ENCODE peak calls at places on chromosomes 12 and 14, in nine cellular contexts. One of them, this sample, is unnamed.

GRCh38 chr14:100888789-100889315 is 14.7 kb downstream of the RTL1 start:
- DNase-seq in fibroblast of mammary gland: no peak
- DNase-seq in mucosa of descending colon: peak
- DNase-seq in left ventricle myocardium inferior: no peak
- DNase-seq in CD8-positive, alpha-beta T cell: no peak
- DNase-seq in RWPE2: no peak
- DNase-seq in transverse colon: no peak
- DNase-seq in kidney epithelial cell: no peak
- DNase-seq in skeletal muscle cell: no peak
- DNase-seq in this sample: peak

GRCh38 chr12:89393551-89394121 is 41.3 kb upstream of the DUSP6 start:
- DNase-seq in transverse colon: no peak
- DNase-seq in left ventricle myocardium inferior: no peak
- DNase-seq in kidney epithelial cell: no peak
- DNase-seq in mucosa of descending colon: no peak
- DNase-seq in fibroblast of mammary gland: no peak
- DNase-seq in RWPE2: no peak
- DNase-seq in skeletal muscle cell: no peak
- DNase-seq in CD8-positive, alpha-beta T cell: no peak
- DNase-seq in this sample: peak

GRCh38 chr14:64704145-64704742 is at the start of gene PLEKHG3:
- DNase-seq in RWPE2: peak
- DNase-seq in mucosa of descending colon: peak
- DNase-seq in kidney epithelial cell: no peak
- DNase-seq in transverse colon: peak
- DNase-seq in fibroblast of mammary gland: peak
- DNase-seq in skeletal muscle cell: peak
- DNase-seq in left ventricle myocardium inferior: peak
- DNase-seq in CD8-positive, alpha-beta T cell: no peak
- DNase-seq in this sample: peak

GRCh38 chr12:22578328-22578727 is 34.0 kb upstream of the C2CD5 start:
- DNase-seq in skeletal muscle cell: no peak
- DNase-seq in fibroblast of mammary gland: no peak
- DNase-seq in transverse colon: no peak
- DNase-seq in kidney epithelial cell: no peak
- DNase-seq in CD8-positive, alpha-beta T cell: no peak
- DNase-seq in RWPE2: no peak
- DNase-seq in mucosa of descending colon: no peak
- DNase-seq in left ventricle myocardium inferior: no peak
- DNase-seq in this sample: no peak

GRCh38 chr14:68328509-68328908 is 464.4 kb downstream of the ZFP36L1 start:
- DNase-seq in RWPE2: no peak
- DNase-seq in mucosa of descending colon: no peak
- DNase-seq in transverse colon: no peak
- DNase-seq in fibroblast of mammary gland: no peak
- DNase-seq in CD8-positive, alpha-beta T cell: no peak
- DNase-seq in left ventricle myocardium inferior: no peak
- DNase-seq in skeletal muscle cell: no peak
- DNase-seq in kidney epithelial cell: no peak
- DNase-seq in this sample: no peak

GRCh38 chr14:90460136-90460535 is 63.3 kb downstream of the CALM1 start:
- DNase-seq in mucosa of descending colon: no peak
- DNase-seq in left ventricle myocardium inferior: no peak
- DNase-seq in kidney epithelial cell: no peak
- DNase-seq in transverse colon: no peak
- DNase-seq in RWPE2: no peak
- DNase-seq in CD8-positive, alpha-beta T cell: no peak
- DNase-seq in fibroblast of mammary gland: no peak
- DNase-seq in skeletal muscle cell: no peak
- DNase-seq in this sample: no peak

GRCh38 chr14:105145381-105146180 is 23.0 kb downstream of the JAG2 start:
- DNase-seq in CD8-positive, alpha-beta T cell: no peak
- DNase-seq in fibroblast of mammary gland: no peak
- DNase-seq in left ventricle myocardium inferior: no peak
- DNase-seq in mucosa of descending colon: no peak
- DNase-seq in RWPE2: peak
- DNase-seq in kidney epithelial cell: no peak
- DNase-seq in skeletal muscle cell: no peak
- DNase-seq in transverse colon: no peak
- DNase-seq in this sample: no peak

GRCh38 chr12:34292736-34293625 is 270.7 kb downstream of the ALG10 start:
- DNase-seq in kidney epithelial cell: no peak
- DNase-seq in skeletal muscle cell: no peak
- DNase-seq in left ventricle myocardium inferior: peak
- DNase-seq in fibroblast of mammary gland: no peak
- DNase-seq in transverse colon: peak
- DNase-seq in RWPE2: peak
- DNase-seq in mucosa of descending colon: no peak
- DNase-seq in CD8-positive, alpha-beta T cell: no peak
- DNase-seq in this sample: no peak

GRCh38 chr12:9237286-9237685 is 29.1 kb upstream of the PZP start:
- DNase-seq in skeletal muscle cell: no peak
- DNase-seq in RWPE2: no peak
- DNase-seq in fibroblast of mammary gland: no peak
- DNase-seq in transverse colon: no peak
- DNase-seq in left ventricle myocardium inferior: no peak
- DNase-seq in mucosa of descending colon: no peak
- DNase-seq in CD8-positive, alpha-beta T cell: no peak
- DNase-seq in kidney epithelial cell: no peak
- DNase-seq in this sample: no peak

GRCh38 chr12:92468358-92469020 is 234.3 kb upstream of the PLEKHG7 start:
- DNase-seq in skeletal muscle cell: no peak
- DNase-seq in transverse colon: no peak
- DNase-seq in kidney epithelial cell: no peak
- DNase-seq in RWPE2: no peak
- DNase-seq in fibroblast of mammary gland: no peak
- DNase-seq in CD8-positive, alpha-beta T cell: no peak
- DNase-seq in mucosa of descending colon: no peak
- DNase-seq in left ventricle myocardium inferior: no peak
- DNase-seq in this sample: no peak

GRCh38 chr14:35044939-35045797 is 904 bp upstream of the FAM177A1 start:
- DNase-seq in kidney epithelial cell: no peak
- DNase-seq in left ventricle myocardium inferior: no peak
- DNase-seq in transverse colon: no peak
- DNase-seq in mucosa of descending colon: no peak
- DNase-seq in fibroblast of mammary gland: peak
- DNase-seq in CD8-positive, alpha-beta T cell: no peak
- DNase-seq in skeletal muscle cell: no peak
- DNase-seq in RWPE2: no peak
- DNase-seq in this sample: peak

GRCh38 chr12:57027805-57028153 is 11.4 kb upstream of the TAC3 start:
- DNase-seq in left ventricle myocardium inferior: no peak
- DNase-seq in fibroblast of mammary gland: no peak
- DNase-seq in kidney epithelial cell: no peak
- DNase-seq in transverse colon: no peak
- DNase-seq in RWPE2: no peak
- DNase-seq in mucosa of descending colon: no peak
- DNase-seq in CD8-positive, alpha-beta T cell: no peak
- DNase-seq in skeletal muscle cell: no peak
- DNase-seq in this sample: no peak

GRCh38 chr12:3261782-3262359 is 184.7 kb downstream of the TSPAN9 start:
- DNase-seq in fibroblast of mammary gland: peak
- DNase-seq in transverse colon: no peak
- DNase-seq in left ventricle myocardium inferior: no peak
- DNase-seq in kidney epithelial cell: no peak
- DNase-seq in mucosa of descending colon: no peak
- DNase-seq in skeletal muscle cell: no peak
- DNase-seq in CD8-positive, alpha-beta T cell: no peak
- DNase-seq in RWPE2: no peak
- DNase-seq in this sample: peak

GRCh38 chr14:91388551-91388975 is 29.1 kb downstream of the CCDC88C start:
- DNase-seq in RWPE2: no peak
- DNase-seq in left ventricle myocardium inferior: no peak
- DNase-seq in kidney epithelial cell: no peak
- DNase-seq in skeletal muscle cell: no peak
- DNase-seq in fibroblast of mammary gland: no peak
- DNase-seq in mucosa of descending colon: no peak
- DNase-seq in CD8-positive, alpha-beta T cell: no peak
- DNase-seq in transverse colon: peak
- DNase-seq in this sample: no peak

DNA sequence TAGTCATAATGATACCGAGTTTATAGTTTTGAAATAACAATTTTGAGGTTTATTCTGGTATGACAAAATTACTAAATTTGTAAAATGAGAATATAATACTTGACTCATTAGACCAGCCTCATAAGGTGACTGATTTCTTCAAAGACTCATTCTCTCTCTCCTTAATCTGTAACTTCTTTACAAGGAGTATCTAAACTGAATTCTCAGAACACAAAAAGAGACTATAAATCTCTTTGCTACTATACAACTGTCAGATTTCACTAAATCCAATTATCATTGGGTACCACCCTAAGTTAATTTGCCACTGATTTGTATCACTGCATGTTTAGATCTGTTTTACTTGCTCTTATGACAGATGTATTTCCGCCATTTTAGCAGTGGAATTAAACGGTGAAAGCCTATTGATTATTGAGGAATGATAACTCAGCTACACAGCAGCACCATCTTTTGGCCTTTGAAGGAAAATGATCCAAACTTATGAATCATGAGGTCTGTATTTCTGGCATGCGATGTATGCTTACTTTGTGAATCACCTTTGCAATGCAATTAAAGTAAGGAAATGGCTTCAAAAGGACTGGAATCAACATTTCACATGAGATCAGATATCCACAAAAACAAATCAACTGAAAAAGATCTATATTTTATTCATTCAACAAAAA is 161.2 kb downstream of the RERGL start:
- DNase-seq in left ventricle myocardium inferior: no peak
- DNase-seq in skeletal muscle cell: peak
- DNase-seq in fibroblast of mammary gland: peak
- DNase-seq in mucosa of descending colon: no peak
- DNase-seq in RWPE2: no peak
- DNase-seq in transverse colon: no peak
- DNase-seq in CD8-positive, alpha-beta T cell: no peak
- DNase-seq in kidney epithelial cell: peak
- DNase-seq in this sample: peak
- H3K4me3 ChIP-seq in left ventricle myocardium inferior: no peak
- H3K4me3 ChIP-seq in skeletal muscle cell: no peak
- H3K4me3 ChIP-seq in fibroblast of mammary gland: no peak
- H3K4me3 ChIP-seq in mucosa of descending colon: no peak
- H3K4me3 ChIP-seq in RWPE2: no peak
- H3K4me3 ChIP-seq in transverse colon: no peak
- H3K4me3 ChIP-seq in CD8-positive, alpha-beta T cell: no peak
- H3K4me3 ChIP-seq in kidney epithelial cell: no peak
- H3K4me3 ChIP-seq in this sample: no peak

DNA sequence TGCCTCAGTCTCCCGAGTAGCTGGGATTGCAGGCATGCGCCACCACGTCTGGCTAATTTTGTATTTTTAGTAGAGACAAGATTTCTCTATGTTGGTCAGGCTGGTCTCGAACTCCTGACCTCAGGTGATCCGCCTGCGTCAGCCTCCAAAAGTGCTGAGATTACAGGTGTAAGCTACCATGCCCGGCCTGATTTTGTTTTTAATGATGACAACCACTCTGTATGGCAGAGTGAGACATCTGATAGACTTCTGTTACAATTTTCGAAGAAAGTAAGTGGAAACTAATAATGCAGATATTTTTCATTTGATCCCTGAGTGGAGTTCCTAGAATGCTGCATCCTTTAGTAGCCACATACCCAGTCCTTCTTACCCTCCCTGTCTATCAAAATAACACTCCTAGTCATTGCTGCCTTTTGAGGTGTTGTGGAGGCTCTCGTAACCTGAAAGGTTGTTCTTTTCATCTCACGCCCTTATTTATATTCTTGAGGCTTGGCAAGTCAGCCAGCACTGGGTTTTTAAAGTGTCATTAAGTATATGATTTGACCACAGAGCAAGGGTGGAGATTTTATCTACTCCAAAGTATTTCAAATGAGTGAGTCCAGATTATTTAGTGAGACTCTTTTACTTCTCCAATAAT is 5.9 kb upstream of the EID3 start:
- DNase-seq in mucosa of descending colon: no peak
- DNase-seq in kidney epithelial cell: no peak
- DNase-seq in transverse colon: no peak
- DNase-seq in fibroblast of mammary gland: no peak
- DNase-seq in CD8-positive, alpha-beta T cell: no peak
- DNase-seq in skeletal muscle cell: no peak
- DNase-seq in left ventricle myocardium inferior: no peak
- DNase-seq in RWPE2: no peak
- DNase-seq in this sample: peak
- H3K4me3 ChIP-seq in mucosa of descending colon: no peak
- H3K4me3 ChIP-seq in kidney epithelial cell: no peak
- H3K4me3 ChIP-seq in transverse colon: no peak
- H3K4me3 ChIP-seq in fibroblast of mammary gland: no peak
- H3K4me3 ChIP-seq in CD8-positive, alpha-beta T cell: no peak
- H3K4me3 ChIP-seq in skeletal muscle cell: no peak
- H3K4me3 ChIP-seq in left ventricle myocardium inferior: no peak
- H3K4me3 ChIP-seq in RWPE2: no peak
- H3K4me3 ChIP-seq in this sample: no peak

GRCh38 chr12:51868821-51869489 is 18.9 kb upstream of the ANKRD33 start:
- DNase-seq in CD8-positive, alpha-beta T cell: no peak
- DNase-seq in mucosa of descending colon: no peak
- DNase-seq in transverse colon: no peak
- DNase-seq in RWPE2: no peak
- DNase-seq in left ventricle myocardium inferior: no peak
- DNase-seq in kidney epithelial cell: no peak
- DNase-seq in fibroblast of mammary gland: no peak
- DNase-seq in skeletal muscle cell: no peak
- DNase-seq in this sample: no peak
- H3K4me3 ChIP-seq in CD8-positive, alpha-beta T cell: peak
- H3K4me3 ChIP-seq in mucosa of descending colon: no peak
- H3K4me3 ChIP-seq in transverse colon: peak
- H3K4me3 ChIP-seq in RWPE2: no peak
- H3K4me3 ChIP-seq in left ventricle myocardium inferior: peak
- H3K4me3 ChIP-seq in kidney epithelial cell: peak
- H3K4me3 ChIP-seq in fibroblast of mammary gland: peak
- H3K4me3 ChIP-seq in skeletal muscle cell: peak
- H3K4me3 ChIP-seq in this sample: peak

DNA sequence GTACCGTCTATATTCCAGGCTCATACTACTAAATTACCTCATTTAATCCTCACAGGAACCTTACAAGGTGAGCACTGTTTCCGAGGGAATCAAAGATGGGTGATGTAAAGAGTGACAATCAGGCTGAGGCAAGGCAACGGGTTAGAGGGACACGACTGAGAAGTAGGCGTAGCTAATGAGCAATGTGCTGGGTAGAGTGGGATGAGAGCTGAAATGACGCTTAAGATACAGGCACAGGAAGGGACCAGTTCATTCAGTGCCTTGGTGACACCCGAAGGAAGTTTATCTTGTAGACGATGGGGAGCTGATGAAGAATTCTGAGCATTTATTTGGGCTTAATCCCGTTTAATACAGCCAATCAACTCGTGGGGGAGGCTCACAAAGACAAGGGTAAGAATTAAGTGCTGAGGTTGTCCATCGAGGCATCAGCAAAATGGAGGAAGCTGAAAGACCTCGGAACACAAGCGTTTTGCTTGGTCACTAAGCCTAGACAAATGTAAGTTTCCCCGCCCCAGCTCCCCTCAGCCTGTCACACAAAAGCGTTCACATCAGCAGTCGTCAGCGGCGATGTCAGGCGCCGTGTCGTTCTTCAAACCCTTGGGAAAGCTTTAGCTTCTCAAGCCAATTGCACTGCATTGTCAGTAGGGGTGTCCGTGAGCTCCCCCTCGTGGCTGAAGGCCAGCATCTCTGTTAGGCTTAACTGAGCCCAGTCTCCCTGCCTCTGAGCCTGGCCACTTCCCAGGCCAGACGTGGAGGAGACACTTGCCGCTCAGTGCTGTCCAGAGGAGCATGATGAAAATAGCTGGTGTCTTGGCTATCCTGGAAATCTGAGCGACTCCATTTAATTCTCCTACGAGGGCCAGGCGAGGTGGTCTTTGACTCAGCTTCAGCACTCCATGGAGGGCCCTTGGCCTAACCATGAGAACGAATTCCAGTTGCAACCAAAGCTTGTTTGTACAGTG is 288.5 kb upstream of the G2E3 start:
- DNase-seq in mucosa of descending colon: peak
- DNase-seq in CD8-positive, alpha-beta T cell: peak
- DNase-seq in kidney epithelial cell: peak
- DNase-seq in RWPE2: peak
- DNase-seq in skeletal muscle cell: peak
- DNase-seq in fibroblast of mammary gland: peak
- DNase-seq in transverse colon: peak
- DNase-seq in left ventricle myocardium inferior: peak
- DNase-seq in this sample: peak
- H3K4me3 ChIP-seq in mucosa of descending colon: no peak
- H3K4me3 ChIP-seq in CD8-positive, alpha-beta T cell: no peak
- H3K4me3 ChIP-seq in kidney epithelial cell: peak
- H3K4me3 ChIP-seq in RWPE2: no peak
- H3K4me3 ChIP-seq in skeletal muscle cell: peak
- H3K4me3 ChIP-seq in fibroblast of mammary gland: no peak
- H3K4me3 ChIP-seq in transverse colon: no peak
- H3K4me3 ChIP-seq in left ventricle myocardium inferior: peak
- H3K4me3 ChIP-seq in this sample: peak